ENCODE peak calls at places on chromosomes 13 and 19, in six cellular contexts. X is uterus, B is neural progenitor cell, R is A673, Q is AG04450, W is astrocyte. Y is an unnamed sample.

GRCh38 chr19:40489882-40490230 is 23.1 kb downstream of the SPTBN4 start:
- DNase-seq in X (no peak), B (no peak), R (no peak), Q (no peak), W (no peak), Y (no peak)

GRCh38 chr13:28743045-28743444 is 24.3 kb upstream of the SLC46A3 start:
- DNase-seq in X (no peak), B (no peak), R (no peak), Q (no peak), W (no peak), Y (no peak)

GRCh38 chr13:79194272-79194671 is 211.8 kb downstream of the RBM26 start:
- DNase-seq in X (no peak), B (no peak), R (no peak), Q (no peak), W (no peak), Y (no peak)

GRCh38 chr19:1646149-1646930 is 6.1 kb downstream of the TCF3 start:
- DNase-seq in X (no peak), B (no peak), R (no peak), Q (no peak), W (no peak), Y (no peak)

GRCh38 chr19:36140289-36141038 is 598 bp downstream of the CAPNS1 start:
- DNase-seq in X (peak; percentile 60), B (peak; percentile 73), R (peak; percentile 82), Q (no peak), W (peak; percentile 67), Y (peak; percentile 57)

GRCh38 chr19:1211494-1212234 is 6.1 kb downstream of the STK11 start:
- DNase-seq in X (peak; percentile 68), B (peak; percentile 64), R (peak; percentile 90), Q (no peak), W (peak; percentile 42), Y (peak; percentile 58)

GRCh38 chr19:42553292-42554045 is 25.2 kb upstream of the CEACAM1 start:
- DNase-seq in X (no peak), B (no peak), R (no peak), Q (peak; percentile 27), W (peak; percentile 74), Y (no peak)

GRCh38 chr19:35352177-35352447 is 4.4 kb downstream of the FFAR1 start:
- DNase-seq in X (no peak), B (no peak), R (no peak), Q (no peak), W (no peak), Y (no peak)

GRCh38 chr13:106173346-106173745 is 362.1 kb downstream of the EFNB2 start:
- DNase-seq in X (no peak), B (no peak), R (no peak), Q (no peak), W (peak; percentile 41), Y (no peak)

GRCh38 chr19:3366761-3367571 is 583 bp downstream of the NFIC start:
- DNase-seq in X (peak; percentile 64), B (peak; percentile 65), R (peak; percentile 74), Q (no peak), W (no peak), Y (no peak)

GRCh38 chr19:15469513-15470297 is 5.4 kb upstream of the RASAL3 start:
- DNase-seq in X (no peak), B (peak; percentile 32), R (peak; percentile 84), Q (no peak), W (no peak), Y (no peak)

GRCh38 chr19:4979211-4979807 is 10.4 kb downstream of the KDM4B start:
- DNase-seq in X (no peak), B (no peak), R (no peak), Q (no peak), W (no peak), Y (no peak)

GRCh38 chr13:98215508-98215907 is 38.4 kb upstream of the RNF113B start:
- DNase-seq in X (no peak), B (no peak), R (no peak), Q (no peak), W (no peak), Y (no peak)
- H3K27ac ChIP-seq in X (no peak overlapping the region), B (no peak overlapping the region), R (peak overlapping the region; percentile 84), Q (peak overlapping the region; percentile 77), W (peak overlapping the region; percentile 71), Y (no peak overlapping the region)

GRCh38 chr13:26929971-26930730 is 169.6 kb upstream of the GPR12 start:
- DNase-seq in X (peak; percentile 35), B (peak; percentile 87), R (peak; percentile 83), Q (peak; percentile 18), W (peak; percentile 41), Y (no peak)
- H3K27ac ChIP-seq in X (no peak overlapping the region), B (no peak overlapping the region), R (no peak overlapping the region), Q (no peak overlapping the region), W (no peak overlapping the region), Y (no peak overlapping the region)

GRCh38 chr13:77584111-77584510 is 48.6 kb downstream of the SCEL start:
- DNase-seq in X (no peak), B (no peak), R (peak; percentile 94), Q (no peak), W (no peak), Y (peak; percentile 73)

GRCh38 chr13:77583551-77583950 is 48.0 kb downstream of the SCEL start:
- DNase-seq in X (no peak), B (no peak), R (peak; percentile 16), Q (no peak), W (no peak), Y (no peak)

GRCh38 chr13:77579971-77580370 is 44.5 kb downstream of the SCEL start:
- DNase-seq in X (no peak), B (no peak), R (no peak), Q (no peak), W (no peak), Y (peak; percentile 15)

DNA sequence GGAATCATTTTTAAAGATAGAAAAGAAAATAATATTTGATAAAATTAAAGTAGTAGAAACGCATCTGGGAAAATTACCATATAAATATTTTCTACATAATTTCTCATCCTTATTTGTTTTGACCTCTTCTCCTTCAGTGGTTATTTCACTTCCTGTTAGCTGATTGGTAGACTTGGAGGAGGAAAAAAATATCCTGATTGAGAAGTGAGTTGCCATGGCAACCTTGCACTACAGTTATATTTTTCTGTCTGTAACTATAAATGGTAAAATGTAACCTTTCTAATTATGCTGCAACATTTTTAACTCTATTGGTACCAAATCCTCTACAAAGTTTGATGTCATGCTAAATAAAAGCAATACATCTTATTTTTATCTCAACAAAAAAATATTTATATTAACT is 45.2 kb downstream of the SCEL start:
- DNase-seq in X (no peak), B (no peak), R (peak; percentile 26), Q (no peak), W (no peak), Y (no peak)
- H3K27ac ChIP-seq in X (no peak overlapping the region), B (no peak overlapping the region), R (no peak overlapping the region), Q (no peak overlapping the region), W (no peak overlapping the region), Y (no peak overlapping the region)

GRCh38 chr13:48125794-48126228 is 30.9 kb upstream of the MED4 start:
- DNase-seq in X (peak; percentile 53), B (no peak), R (no peak), Q (no peak), W (peak; percentile 58), Y (no peak)
- H3K27ac ChIP-seq in X (peak overlapping the region; percentile 95), B (no peak overlapping the region), R (no peak overlapping the region), Q (no peak overlapping the region), W (no peak overlapping the region), Y (no peak overlapping the region)

GRCh38 chr13:103315701-103316100 is 249.5 kb upstream of the SLC10A2 start:
- DNase-seq in X (no peak), B (no peak), R (no peak), Q (no peak), W (no peak), Y (no peak)

GRCh38 chr13:103308700-103309099 is 242.5 kb upstream of the SLC10A2 start:
- DNase-seq in X (no peak), B (no peak), R (no peak), Q (no peak), W (no peak), Y (no peak)

GRCh38 chr13:103312467-103312866 is 246.2 kb upstream of the SLC10A2 start:
- DNase-seq in X (no peak), B (no peak), R (no peak), Q (no peak), W (no peak), Y (no peak)
- H3K27ac ChIP-seq in X (no peak overlapping the region), B (no peak overlapping the region), R (no peak overlapping the region), Q (no peak overlapping the region), W (no peak overlapping the region), Y (no peak overlapping the region)

DNA sequence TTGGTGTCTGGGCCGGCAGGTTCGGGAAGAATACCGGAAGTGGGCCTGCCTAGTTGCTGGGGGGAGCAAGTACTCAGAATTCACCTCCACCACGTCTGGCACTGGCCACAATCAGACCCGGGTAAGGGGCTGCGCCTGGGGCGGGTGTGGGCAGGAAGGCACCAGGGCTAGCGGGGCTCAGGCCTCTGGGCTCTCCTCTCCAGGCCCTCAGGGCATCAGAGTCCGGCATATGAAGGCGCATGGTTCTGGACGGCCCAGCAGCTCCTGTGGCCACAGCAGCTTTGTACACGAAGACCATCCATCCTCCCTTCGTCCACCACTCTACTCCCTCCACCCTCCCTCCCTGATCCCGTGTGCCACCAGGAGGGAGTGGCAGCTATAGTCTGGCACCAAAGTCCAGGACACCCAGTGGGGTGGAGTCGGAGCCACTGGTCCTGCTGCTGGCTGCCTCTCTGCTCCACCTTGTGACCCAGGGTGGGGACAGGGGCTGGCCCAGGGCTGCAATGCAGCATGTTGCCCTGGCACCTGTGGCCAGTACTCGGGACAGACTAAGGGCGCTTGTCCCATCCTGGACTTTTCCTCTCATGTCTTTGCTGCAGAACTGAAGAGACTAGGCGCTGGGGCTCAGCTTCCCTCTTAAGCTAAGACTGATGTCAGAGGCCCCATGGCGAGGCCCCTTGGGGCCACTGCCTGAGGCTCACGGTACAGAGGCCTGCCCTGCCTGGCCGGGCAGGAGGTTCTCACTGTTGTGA is 11.1 kb downstream of the DDX39A start:
- DNase-seq in X (no peak), B (no peak), R (no peak), Q (no peak), W (no peak), Y (no peak)
- H3K27ac ChIP-seq in X (no peak overlapping the region), B (no peak overlapping the region), R (no peak overlapping the region), Q (no peak overlapping the region), W (no peak overlapping the region), Y (no peak overlapping the region)

DNA sequence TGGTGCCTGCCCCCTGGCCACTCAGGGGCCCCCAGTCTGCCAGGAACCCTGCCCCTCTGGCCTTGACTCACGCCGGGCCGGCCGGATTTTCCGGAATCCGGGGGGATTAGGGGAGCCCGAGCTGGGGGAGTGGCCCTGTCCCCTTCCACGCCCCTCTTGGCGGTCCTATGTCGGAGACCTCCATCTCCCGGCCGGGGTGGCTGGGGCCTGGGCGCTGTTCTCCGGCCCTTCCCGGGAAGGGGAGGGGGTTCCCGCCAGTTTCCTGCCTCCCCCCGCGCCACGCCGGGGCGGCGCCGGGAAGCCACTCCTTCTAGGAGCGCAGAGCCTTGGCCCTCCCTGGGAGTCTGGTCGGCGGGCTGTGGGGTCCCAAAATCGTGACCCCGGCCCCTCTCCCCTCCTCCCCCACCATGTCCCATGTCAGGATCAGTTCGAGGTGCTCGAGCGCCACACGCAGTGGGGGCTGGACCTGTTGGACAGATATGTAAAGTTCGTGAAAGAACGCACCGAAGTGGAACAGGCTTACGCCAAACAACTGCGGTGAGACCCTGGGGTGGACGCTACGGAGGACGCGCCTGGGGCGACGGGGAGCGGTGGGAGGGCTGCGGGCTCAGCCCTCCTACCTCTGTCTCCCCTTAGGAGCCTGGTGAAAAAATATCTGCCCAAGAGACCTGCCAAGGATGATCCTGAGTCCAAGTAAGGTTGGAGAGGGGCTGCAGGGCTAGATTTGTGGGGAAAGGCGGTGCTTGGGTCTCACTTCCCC is 1.3 kb downstream of the TRIP10 start:
- DNase-seq in X (peak; percentile 63), B (peak; percentile 89), R (no peak), Q (no peak), W (no peak), Y (no peak)
- H3K27ac ChIP-seq in X (peak overlapping the region; percentile 99), B (no peak overlapping the region), R (peak overlapping the region; percentile 82), Q (peak overlapping the region; percentile 31), W (peak overlapping the region; percentile 49), Y (peak overlapping the region; percentile 58)

GRCh38 chr19:49340865-49341718 is 5.9 kb downstream of the CD37 start:
- DNase-seq in X (no peak), B (no peak), R (no peak), Q (no peak), W (no peak), Y (no peak)
- H3K27ac ChIP-seq in X (peak overlapping the region; percentile 70), B (no peak overlapping the region), R (peak overlapping the region; percentile 83), Q (no peak overlapping the region), W (no peak overlapping the region), Y (no peak overlapping the region)